ENCODE peak calls at places on chromosomes 16 and 17, in four cellular contexts. One of them, this sample, is unnamed.

GRCh38 chr16:17947637-17948036 is 388.9 kb downstream of the NPIPA8 start:
- DNase-seq in HFF-Myc: no peak
- DNase-seq in naive thymus-derived CD8-positive, alpha-beta T cell: no peak
- DNase-seq in activated CD4-positive, alpha-beta T cell treated with anti-CD3 and anti-CD28 coated beads, Interleukin-2, amount 50 U/mL, for 1 hour: no peak
- DNase-seq in this sample: no peak

GRCh38 chr17:28372203-28372944 is 880 bp downstream of the SARM1 start:
- DNase-seq in naive thymus-derived CD8-positive, alpha-beta T cell: no peak
- DNase-seq in activated CD4-positive, alpha-beta T cell treated with anti-CD3 and anti-CD28 coated beads, Interleukin-2, amount 50 U/mL, for 1 hour: peak; percentile 18
- DNase-seq in HFF-Myc: no peak
- DNase-seq in this sample: no peak

GRCh38 chr16:11626657-11627291 is 40.1 kb upstream of the LITAF start:
- DNase-seq in activated CD4-positive, alpha-beta T cell treated with anti-CD3 and anti-CD28 coated beads, Interleukin-2, amount 50 U/mL, for 1 hour: no peak
- DNase-seq in naive thymus-derived CD8-positive, alpha-beta T cell: no peak
- DNase-seq in HFF-Myc: no peak
- DNase-seq in this sample: no peak

GRCh38 chr17:33292184-33292980 is 713 bp downstream of the ASIC2 start:
- DNase-seq in HFF-Myc: no peak
- DNase-seq in naive thymus-derived CD8-positive, alpha-beta T cell: no peak
- DNase-seq in activated CD4-positive, alpha-beta T cell treated with anti-CD3 and anti-CD28 coated beads, Interleukin-2, amount 50 U/mL, for 1 hour: no peak
- DNase-seq in this sample: no peak

GRCh38 chr17:49952912-49953497 is 16.0 kb upstream of the DLX4 start:
- DNase-seq in HFF-Myc: no peak
- DNase-seq in activated CD4-positive, alpha-beta T cell treated with anti-CD3 and anti-CD28 coated beads, Interleukin-2, amount 50 U/mL, for 1 hour: no peak
- DNase-seq in naive thymus-derived CD8-positive, alpha-beta T cell: no peak
- DNase-seq in this sample: no peak

GRCh38 chr17:49193513-49194296 is 16.7 kb downstream of the GNGT2 start:
- DNase-seq in activated CD4-positive, alpha-beta T cell treated with anti-CD3 and anti-CD28 coated beads, Interleukin-2, amount 50 U/mL, for 1 hour: no peak
- DNase-seq in naive thymus-derived CD8-positive, alpha-beta T cell: peak; percentile 17
- DNase-seq in HFF-Myc: no peak
- DNase-seq in this sample: peak; percentile 39

GRCh38 chr16:88349903-88350900 is 32.6 kb upstream of the ZNF469 start:
- DNase-seq in HFF-Myc: no peak
- DNase-seq in naive thymus-derived CD8-positive, alpha-beta T cell: no peak
- DNase-seq in activated CD4-positive, alpha-beta T cell treated with anti-CD3 and anti-CD28 coated beads, Interleukin-2, amount 50 U/mL, for 1 hour: no peak
- DNase-seq in this sample: no peak

GRCh38 chr17:28746611-28747045 is 2.8 kb downstream of the TRAF4 start:
- DNase-seq in HFF-Myc: no peak
- DNase-seq in activated CD4-positive, alpha-beta T cell treated with anti-CD3 and anti-CD28 coated beads, Interleukin-2, amount 50 U/mL, for 1 hour: no peak
- DNase-seq in naive thymus-derived CD8-positive, alpha-beta T cell: no peak
- DNase-seq in this sample: no peak

GRCh38 chr17:39963826-39964225 is 1.0 kb downstream of the GSDMA start:
- DNase-seq in HFF-Myc: no peak
- DNase-seq in activated CD4-positive, alpha-beta T cell treated with anti-CD3 and anti-CD28 coated beads, Interleukin-2, amount 50 U/mL, for 1 hour: no peak
- DNase-seq in naive thymus-derived CD8-positive, alpha-beta T cell: peak; percentile 32
- DNase-seq in this sample: no peak

GRCh38 chr17:50871369-50871768 is 5.2 kb upstream of the TOB1 start:
- DNase-seq in activated CD4-positive, alpha-beta T cell treated with anti-CD3 and anti-CD28 coated beads, Interleukin-2, amount 50 U/mL, for 1 hour: no peak
- DNase-seq in HFF-Myc: no peak
- DNase-seq in naive thymus-derived CD8-positive, alpha-beta T cell: peak; percentile 83
- DNase-seq in this sample: peak; percentile 41

GRCh38 chr16:19130852-19131808 is 17.4 kb downstream of the ITPRIPL2 start:
- DNase-seq in activated CD4-positive, alpha-beta T cell treated with anti-CD3 and anti-CD28 coated beads, Interleukin-2, amount 50 U/mL, for 1 hour: no peak
- DNase-seq in naive thymus-derived CD8-positive, alpha-beta T cell: no peak
- DNase-seq in HFF-Myc: peak; percentile 94
- DNase-seq in this sample: no peak

GRCh38 chr17:31627960-31628359 is 231.1 kb downstream of the COPRS start:
- DNase-seq in HFF-Myc: peak; percentile 36
- DNase-seq in naive thymus-derived CD8-positive, alpha-beta T cell: no peak
- DNase-seq in activated CD4-positive, alpha-beta T cell treated with anti-CD3 and anti-CD28 coated beads, Interleukin-2, amount 50 U/mL, for 1 hour: no peak
- DNase-seq in this sample: no peak

GRCh38 chr16:81265658-81266451 is 27.4 kb downstream of the BCO1 start:
- DNase-seq in HFF-Myc: no peak
- DNase-seq in naive thymus-derived CD8-positive, alpha-beta T cell: no peak
- DNase-seq in activated CD4-positive, alpha-beta T cell treated with anti-CD3 and anti-CD28 coated beads, Interleukin-2, amount 50 U/mL, for 1 hour: no peak
- DNase-seq in this sample: no peak

GRCh38 chr16:85286066-85286712 is 173.9 kb upstream of the CIBAR2 start:
- DNase-seq in HFF-Myc: no peak
- DNase-seq in activated CD4-positive, alpha-beta T cell treated with anti-CD3 and anti-CD28 coated beads, Interleukin-2, amount 50 U/mL, for 1 hour: no peak
- DNase-seq in naive thymus-derived CD8-positive, alpha-beta T cell: no peak
- DNase-seq in this sample: no peak

GRCh38 chr17:57440522-57441269 is 184.4 kb downstream of the MSI2 start:
- DNase-seq in naive thymus-derived CD8-positive, alpha-beta T cell: peak; percentile 76
- DNase-seq in HFF-Myc: no peak
- DNase-seq in activated CD4-positive, alpha-beta T cell treated with anti-CD3 and anti-CD28 coated beads, Interleukin-2, amount 50 U/mL, for 1 hour: peak; percentile 57
- DNase-seq in this sample: peak; percentile 48

GRCh38 chr17:27281438-27281837 is 12.5 kb upstream of the WSB1 start:
- DNase-seq in activated CD4-positive, alpha-beta T cell treated with anti-CD3 and anti-CD28 coated beads, Interleukin-2, amount 50 U/mL, for 1 hour: no peak
- DNase-seq in naive thymus-derived CD8-positive, alpha-beta T cell: no peak
- DNase-seq in HFF-Myc: no peak
- DNase-seq in this sample: no peak

GRCh38 chr16:55435387-55435786 is 43.6 kb upstream of the MMP2 start:
- DNase-seq in HFF-Myc: no peak
- DNase-seq in naive thymus-derived CD8-positive, alpha-beta T cell: no peak
- DNase-seq in activated CD4-positive, alpha-beta T cell treated with anti-CD3 and anti-CD28 coated beads, Interleukin-2, amount 50 U/mL, for 1 hour: no peak
- DNase-seq in this sample: no peak

GRCh38 chr17:76405967-76406647 is 21.7 kb downstream of the SPHK1 start:
- DNase-seq in activated CD4-positive, alpha-beta T cell treated with anti-CD3 and anti-CD28 coated beads, Interleukin-2, amount 50 U/mL, for 1 hour: no peak
- DNase-seq in HFF-Myc: no peak
- DNase-seq in naive thymus-derived CD8-positive, alpha-beta T cell: no peak
- DNase-seq in this sample: no peak

This sample was measured in CD4-positive, CD25-positive, alpha-beta regulatory T cell.